ENCODE peak calls at places on chromosomes 1 and 21, in six cellular contexts. K, P, B, Z, E and W are unnamed samples.

GRCh38 chr1:218686258-218686657 is 341.1 kb downstream of the TGFB2 start:
- DNase-seq in B (no peak), K (no peak), E (peak; percentile 64), Z (no peak), P (peak; percentile 7), W (peak; percentile 73)

GRCh38 chr21:44279621-44280260 is 5.9 kb upstream of the AIRE start:
- DNase-seq in Z (no peak), K (no peak), P (no peak), E (no peak), B (no peak), W (no peak)

GRCh38 chr21:37139902-37140301 is 66.8 kb downstream of the TTC3 start:
- DNase-seq in B (no peak), P (no peak), Z (no peak), E (peak; percentile 76), K (no peak), W (no peak)

GRCh38 chr21:20020032-20020431 is 978.2 kb upstream of the NCAM2 start:
- DNase-seq in Z (no peak), E (no peak), B (no peak), P (no peak), K (no peak), W (no peak)

GRCh38 chr1:22121421-22121911 is 21.4 kb downstream of the WNT4 start:
- DNase-seq in E (peak; percentile 51), P (no peak), Z (no peak), K (no peak), B (no peak), W (no peak)

GRCh38 chr1:45037456-45037855 is 25.4 kb downstream of the UROD start:
- DNase-seq in P (no peak), Z (peak; percentile 8), B (no peak), E (no peak), K (no peak), W (no peak)

GRCh38 chr21:26136686-26137085 is 33.9 kb downstream of the APP start:
- DNase-seq in B (no peak), K (no peak), P (no peak), Z (no peak), E (no peak), W (no peak)

GRCh38 chr1:40341509-40342380 is 24.7 kb upstream of the COL9A2 start:
- DNase-seq in K (no peak), P (no peak), B (no peak), Z (no peak), E (no peak), W (no peak)

GRCh38 chr1:12142891-12143630 is 23.7 kb upstream of the TNFRSF1B start:
- DNase-seq in Z (no peak), E (no peak), P (no peak), B (no peak), K (no peak), W (no peak)

GRCh38 chr1:214492405-214493075 is 58.9 kb downstream of the PTPN14 start:
- DNase-seq in K (no peak), B (no peak), P (peak; percentile 81), E (peak; percentile 54), Z (no peak), W (no peak)

GRCh38 chr21:37670883-37671282 is 245.4 kb downstream of the KCNJ6 start:
- DNase-seq in Z (no peak), K (no peak), B (no peak), P (peak; percentile 67), E (no peak), W (no peak)

GRCh38 chr1:204207136-204207616 is 6.6 kb downstream of the GOLT1A start:
- DNase-seq in Z (no peak), E (peak; percentile 16), B (peak; percentile 65), K (peak; percentile 77), P (peak; percentile 59), W (peak; percentile 21)

GRCh38 chr1:163796394-163796821 is 474.7 kb downstream of the NUF2 start:
- DNase-seq in E (peak; percentile 8), B (no peak), Z (no peak), P (no peak), K (no peak), W (peak; percentile 42)

GRCh38 chr1:245598524-245599310 is 443.9 kb downstream of the KIF26B start:
- DNase-seq in K (no peak), B (no peak), P (no peak), Z (no peak), E (no peak), W (no peak)

GRCh38 chr1:211912064-211912463 is 81.5 kb upstream of the LPGAT1 start:
- DNase-seq in P (peak; percentile 43), E (no peak), Z (no peak), B (no peak), K (no peak), W (no peak)

GRCh38 chr1:157961805-157962762 is 31.4 kb upstream of the KIRREL1 start:
- DNase-seq in B (no peak), Z (no peak), P (peak; percentile 93), E (peak; percentile 51), K (no peak), W (peak; percentile 45)

GRCh38 chr1:90391116-90391515 is 326.0 kb downstream of the BARHL2 start:
- DNase-seq in K (no peak), Z (no peak), B (no peak), P (peak; percentile 18), E (peak; percentile 65), W (no peak)

GRCh38 chr1:235441159-235441685 is 63.0 kb downstream of the B3GALNT2 start:
- DNase-seq in P (peak; percentile 11), E (no peak), Z (no peak), B (no peak), K (no peak), W (no peak)

GRCh38 chr1:204384636-204385354 is 25.1 kb upstream of the PLEKHA6 start:
- DNase-seq in E (peak; percentile 29), Z (no peak), K (no peak), B (no peak), P (peak; percentile 79), W (peak; percentile 47)

GRCh38 chr1:238861342-238861741 is 525.0 kb upstream of the CHRM3 start:
- DNase-seq in E (no peak), P (no peak), B (no peak), Z (no peak), K (no peak), W (no peak)

GRCh38 chr1:198775606-198776005 is 136.8 kb downstream of the PTPRC start:
- DNase-seq in P (no peak), B (no peak), K (no peak), Z (no peak), E (peak; percentile 92), W (peak; percentile 71)

GRCh38 chr1:182595641-182596240 is 6.7 kb upstream of the RNASEL start:
- DNase-seq in K (peak; percentile 63), E (peak; percentile 65), Z (no peak), B (no peak), P (peak; percentile 68), W (peak; percentile 68)

GRCh38 chr1:117904485-117904884 is 24.9 kb downstream of the GDAP2 start:
- DNase-seq in P (no peak), B (no peak), E (no peak), K (no peak), Z (no peak), W (no peak)

GRCh38 chr1:8351693-8352470 is 34.0 kb downstream of the SLC45A1 start:
- DNase-seq in B (no peak), Z (no peak), K (no peak), E (no peak), P (no peak), W (no peak)